ENCODE peak calls at places on chromosome 17, in seven cellular contexts. Z is CD8-positive, alpha-beta memory T cell; M is HAP-1; P is astrocyte of the spinal cord; F is DND-41; D is stomach; X is GM06990. R is an unnamed sample.
A peak's percentile ranks its signal among the peaks of the same experiment; 100 is the strongest.

GRCh38 chr17:20072692-20072992 is 63.5 kb downstream of the SPECC1 start:
- DNase-seq in Z (no peak), M (no peak), P (no peak), F (no peak), D (no peak), X (no peak), R (no peak)

GRCh38 chr17:33990943-33991706 is 264.0 kb upstream of the CCL2 start:
- DNase-seq in Z (no peak), M (no peak), P (no peak), F (no peak), D (no peak), X (no peak), R (no peak)

GRCh38 chr17:81365601-81366585 is 29.4 kb upstream of the BAHCC1 start:
- DNase-seq in Z (no peak), M (no peak), P (peak; percentile 81), F (peak; percentile 32), D (peak; percentile 95), X (no peak), R (no peak)

GRCh38 chr17:22310717-22311686 is 618.7 kb downstream of the KCNJ18 start:
- DNase-seq in Z (no peak), M (no peak), P (no peak), F (no peak), D (no peak), X (no peak), R (no peak)

GRCh38 chr17:38449364-38449763 is 21.1 kb downstream of the ARHGAP23 start:
- DNase-seq in Z (no peak), M (no peak), P (no peak), F (no peak), D (no peak), X (no peak), R (no peak)

GRCh38 chr17:39648876-39649430 is 12.0 kb downstream of the STARD3 start:
- DNase-seq in Z (no peak), M (no peak), P (peak; percentile 55), F (no peak), D (no peak), X (no peak), R (no peak)

GRCh38 chr17:31724026-31724425 is 135.0 kb downstream of the COPRS start:
- DNase-seq in Z (no peak), M (no peak), P (peak; percentile 53), F (no peak), D (no peak), X (no peak), R (no peak)

GRCh38 chr17:38746893-38747384 is 1.2 kb downstream of the PCGF2 start:
- DNase-seq in Z (no peak), M (no peak), P (no peak), F (no peak), D (no peak), X (no peak), R (no peak)

GRCh38 chr17:37802712-37803416 is 58.0 kb upstream of the HNF1B start:
- DNase-seq in Z (no peak), M (no peak), P (peak; percentile 87), F (no peak), D (peak; percentile 38), X (no peak), R (no peak)

GRCh38 chr17:38798614-38799500 is 499 bp downstream of the PIP4K2B start:
- DNase-seq in Z (peak; percentile 51), M (peak; percentile 11), P (peak; percentile 25), F (peak; percentile 77), D (peak; percentile 44), X (peak; percentile 78), R (peak; percentile 71)

GRCh38 chr17:27540300-27541105 is 84.3 kb downstream of the KSR1 start:
- DNase-seq in Z (no peak), M (no peak), P (peak; percentile 99), F (no peak), D (peak; percentile 92), X (no peak), R (peak; percentile 82)

GRCh38 chr17:80021600-80021999 is 14.1 kb downstream of the TBC1D16 start:
- DNase-seq in Z (no peak), M (no peak), P (no peak), F (no peak), D (no peak), X (no peak), R (no peak)

GRCh38 chr17:53390575-53390974 is 432.2 kb upstream of the KIF2B start:
- DNase-seq in Z (no peak), M (no peak), P (no peak), F (no peak), D (no peak), X (no peak), R (no peak)

GRCh38 chr17:40362696-40363479 is 1.6 kb downstream of the GJD3 start:
- DNase-seq in Z (peak; percentile 52), M (peak; percentile 69), P (peak; percentile 75), F (peak; percentile 84), D (peak; percentile 76), X (peak; percentile 87), R (peak; percentile 72)

GRCh38 chr17:74569392-74570003 is 2.2 kb upstream of the CD300H start:
- DNase-seq in Z (no peak), M (no peak), P (peak; percentile 93), F (peak; percentile 13), D (peak; percentile 35), X (no peak), R (peak; percentile 84)

GRCh38 chr17:81480140-81480917 is 32.3 kb downstream of the ACTG1 start:
- DNase-seq in Z (no peak), M (no peak), P (peak; percentile 62), F (no peak), D (no peak), X (no peak), R (peak; percentile 50)

GRCh38 chr17:67983289-67983688 is 13.0 kb downstream of the C17orf58 start:
- DNase-seq in Z (no peak), M (no peak), P (no peak), F (no peak), D (no peak), X (no peak), R (no peak)

GRCh38 chr17:39196191-39196819 is 1.2 kb downstream of the CACNB1 start:
- DNase-seq in Z (no peak), M (no peak), P (no peak), F (no peak), D (no peak), X (no peak), R (no peak)

GRCh38 chr17:1627987-1628855 is at the start of gene SLC43A2:
- DNase-seq in Z (peak; percentile 68), M (peak; percentile 82), P (peak; percentile 80), F (peak; percentile 89), D (peak; percentile 84), X (peak; percentile 90), R (peak; percentile 91)

GRCh38 chr17:78821961-78822360 is 18.7 kb downstream of the USP36 start:
- DNase-seq in Z (no peak), M (no peak), P (no peak), F (no peak), D (no peak), X (no peak), R (no peak)

GRCh38 chr17:41962768-41963434 is 3.7 kb upstream of the CNP start:
- DNase-seq in Z (peak; percentile 58), M (peak; percentile 68), P (peak; percentile 59), F (peak; percentile 84), D (peak; percentile 80), X (peak; percentile 33), R (peak; percentile 79)

DNA sequence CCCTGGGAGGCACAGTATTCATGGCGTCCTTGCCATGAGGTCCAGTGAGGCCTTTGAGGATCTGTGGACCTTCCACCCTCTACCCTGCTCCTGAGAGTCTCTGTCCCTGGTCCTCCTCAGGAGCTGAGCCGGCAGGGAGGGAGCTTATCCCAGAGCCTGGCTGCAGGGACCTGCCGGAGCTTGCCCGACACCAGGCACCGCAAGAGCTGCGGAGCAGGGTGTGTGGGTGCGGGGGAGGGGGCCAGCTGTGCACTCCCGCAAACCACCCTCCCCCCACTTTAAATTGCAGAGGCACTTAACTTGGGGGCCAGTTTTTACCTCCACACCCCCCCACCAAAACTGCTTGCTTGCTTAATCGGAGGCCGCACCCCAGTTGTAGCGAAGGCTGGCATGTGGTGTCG is 609 bp upstream of the ZNF750 start:
- DNase-seq in Z (no peak), M (no peak), P (no peak), F (no peak), D (no peak), X (no peak), R (no peak)
- H3K4me3 ChIP-seq in Z (no peak overlapping the region), M (no peak overlapping the region), P (no peak overlapping the region), F (no peak overlapping the region), D (no peak overlapping the region), X (no peak overlapping the region), R (no peak overlapping the region)

GRCh38 chr17:76367647-76368046 is 13.9 kb upstream of the PRPSAP1 start:
- DNase-seq in Z (no peak), M (no peak), P (no peak), F (no peak), D (no peak), X (no peak), R (no peak)

GRCh38 chr17:76370261-76370993 is 14.0 kb upstream of the SPHK1 start:
- DNase-seq in Z (no peak), M (no peak), P (peak; percentile 95), F (no peak), D (peak; percentile 47), X (no peak), R (peak; percentile 92)

GRCh38 chr17:76371656-76372628 is 12.5 kb upstream of the SPHK1 start:
- DNase-seq in Z (no peak), M (no peak), P (peak; percentile 97), F (no peak), D (no peak), X (no peak), R (no peak)

GRCh38 chr17:76368545-76368944 is 14.8 kb upstream of the PRPSAP1 start:
- DNase-seq in Z (no peak), M (no peak), P (no peak), F (peak; percentile 75), D (no peak), X (no peak), R (no peak)

GRCh38 chr17:76369804-76370203 is 14.6 kb upstream of the SPHK1 start:
- DNase-seq in Z (no peak), M (no peak), P (no peak), F (no peak), D (no peak), X (no peak), R (peak; percentile 46)
- H3K4me3 ChIP-seq in Z (no peak overlapping the region), M (no peak overlapping the region), P (no peak overlapping the region), F (no peak overlapping the region), D (no peak overlapping the region), X (no peak overlapping the region), R (no peak overlapping the region)

GRCh38 chr17:16969931-16970906 is 1.7 kb downstream of the TNFRSF13B start:
- DNase-seq in Z (no peak), M (no peak), P (no peak), F (peak; percentile 92), D (no peak), X (peak; percentile 69), R (no peak)

GRCh38 chr17:16973760-16974540 is 2.0 kb upstream of the TNFRSF13B start:
- DNase-seq in Z (no peak), M (no peak), P (no peak), F (no peak), D (no peak), X (peak; percentile 70), R (no peak)

GRCh38 chr17:16971458-16972338 is at the start of gene TNFRSF13B:
- DNase-seq in Z (no peak), M (no peak), P (no peak), F (no peak), D (no peak), X (peak; percentile 78), R (no peak)

GRCh38 chr17:16974569-16975265 is 2.8 kb upstream of the TNFRSF13B start:
- DNase-seq in Z (no peak), M (no peak), P (no peak), F (no peak), D (no peak), X (no peak), R (no peak)

GRCh38 chr17:16972346-16972745 is 428 bp upstream of the TNFRSF13B start:
- DNase-seq in Z (no peak), M (no peak), P (no peak), F (no peak), D (no peak), X (no peak), R (no peak)
- H3K4me3 ChIP-seq in Z (no peak overlapping the region), M (no peak overlapping the region), P (no peak overlapping the region), F (no peak overlapping the region), D (no peak overlapping the region), X (peak overlapping the region; percentile 74), R (no peak overlapping the region)

GRCh38 chr17:61403846-61404701 is 4.4 kb downstream of the TBX2 start:
- DNase-seq in Z (no peak), M (no peak), P (no peak), F (no peak), D (no peak), X (no peak), R (no peak)
- H3K4me3 ChIP-seq in Z (no peak overlapping the region), M (no peak overlapping the region), P (no peak overlapping the region), F (no peak overlapping the region), D (peak overlapping the region; percentile 28), X (no peak overlapping the region), R (peak overlapping the region; percentile 63)